ENCODE peak calls at places on chromosomes 3 and 15, in five cellular contexts. D, C, X, N and S are unnamed samples.

GRCh38 chr3:49313902-49314676 is 25.8 kb downstream of the USP4 start:
- DNase-seq in X (no peak), C (no peak), N (peak; percentile 23), D (no peak), S (peak; percentile 20)

GRCh38 chr15:90306560-90306959 is 41.1 kb downstream of the NGRN start:
- DNase-seq in X (no peak), N (no peak), C (no peak), D (no peak), S (no peak)

GRCh38 chr3:57733790-57734189 is 22.3 kb upstream of the SLMAP start:
- DNase-seq in C (no peak), N (peak; percentile 40), D (no peak), X (no peak), S (no peak)

GRCh38 chr15:50151468-50151867 is 30.5 kb upstream of the SLC27A2 start:
- DNase-seq in C (no peak), X (no peak), D (no peak), N (no peak), S (no peak)

GRCh38 chr3:152564454-152564853 is 270.5 kb upstream of the P2RY1 start:
- DNase-seq in C (no peak), N (no peak), D (no peak), X (no peak), S (no peak)

GRCh38 chr3:54888873-54889272 is 39.0 kb downstream of the LRTM1 start:
- DNase-seq in X (no peak), D (no peak), C (no peak), N (no peak), S (no peak)

GRCh38 chr3:67601919-67602608 is 52.3 kb downstream of the SUCLG2 start:
- DNase-seq in X (no peak), N (no peak), D (no peak), C (no peak), S (no peak)

GRCh38 chr15:43792761-43793493 is 807 bp downstream of the SERF2 start:
- DNase-seq in D (peak; percentile 67), N (peak; percentile 22), X (no peak), C (no peak), S (no peak)

GRCh38 chr3:16055606-16056209 is 118.8 kb upstream of the GALNT15 start:
- DNase-seq in D (no peak), N (no peak), C (no peak), X (no peak), S (no peak)

GRCh38 chr3:72903004-72903403 is 15.2 kb downstream of the GXYLT2 start:
- DNase-seq in C (no peak), N (peak; percentile 65), X (no peak), D (no peak), S (no peak)

GRCh38 chr3:13901935-13902584 is 22.2 kb upstream of the WNT7A start:
- DNase-seq in X (no peak), D (no peak), C (no peak), N (no peak), S (no peak)

GRCh38 chr3:13902648-13903238 is 22.9 kb upstream of the WNT7A start:
- DNase-seq in D (no peak), N (no peak), C (no peak), X (no peak), S (no peak)
- H3K9me3 ChIP-seq in D (peaks cover 70% of the 10 kb centered on the region), N (peaks cover 32% of the 10 kb centered on the region), C (peaks cover 76% of the 10 kb centered on the region), X (no peaks in the 10 kb centered on the region), S (peaks cover 46% of the 10 kb centered on the region)

GRCh38 chr3:195582947-195583346 is 793 bp downstream of the APOD start:
- DNase-seq in C (no peak), D (no peak), X (no peak), N (no peak), S (no peak)

GRCh38 chr3:195578565-195578964 is 5.2 kb downstream of the APOD start:
- DNase-seq in C (no peak), D (no peak), N (no peak), X (no peak), S (no peak)

GRCh38 chr3:195577645-195578177 is 6.0 kb downstream of the APOD start:
- DNase-seq in D (no peak), N (no peak), C (no peak), X (no peak), S (no peak)

GRCh38 chr3:195580733-195581443 is 2.9 kb downstream of the APOD start:
- DNase-seq in C (no peak), N (peak; percentile 17), D (no peak), X (peak; percentile 35), S (no peak)

GRCh38 chr3:195579281-195579680 is 4.5 kb downstream of the APOD start:
- DNase-seq in N (no peak), D (no peak), C (no peak), X (no peak), S (no peak)
- H3K4me3 ChIP-seq in N (no peak overlapping the region), D (no peak overlapping the region), C (no peak overlapping the region), X (no peak overlapping the region), S (no peak overlapping the region)

GRCh38 chr3:12901631-12902045 is 60.3 kb upstream of the RPL32 start:
- DNase-seq in C (no peak), N (no peak), D (peak; percentile 14), X (no peak), S (no peak)
- TF ChIP-seq CTCF in C (no peak), N (no peak), D (no peak), X (no peak), S (no peak)

DNA sequence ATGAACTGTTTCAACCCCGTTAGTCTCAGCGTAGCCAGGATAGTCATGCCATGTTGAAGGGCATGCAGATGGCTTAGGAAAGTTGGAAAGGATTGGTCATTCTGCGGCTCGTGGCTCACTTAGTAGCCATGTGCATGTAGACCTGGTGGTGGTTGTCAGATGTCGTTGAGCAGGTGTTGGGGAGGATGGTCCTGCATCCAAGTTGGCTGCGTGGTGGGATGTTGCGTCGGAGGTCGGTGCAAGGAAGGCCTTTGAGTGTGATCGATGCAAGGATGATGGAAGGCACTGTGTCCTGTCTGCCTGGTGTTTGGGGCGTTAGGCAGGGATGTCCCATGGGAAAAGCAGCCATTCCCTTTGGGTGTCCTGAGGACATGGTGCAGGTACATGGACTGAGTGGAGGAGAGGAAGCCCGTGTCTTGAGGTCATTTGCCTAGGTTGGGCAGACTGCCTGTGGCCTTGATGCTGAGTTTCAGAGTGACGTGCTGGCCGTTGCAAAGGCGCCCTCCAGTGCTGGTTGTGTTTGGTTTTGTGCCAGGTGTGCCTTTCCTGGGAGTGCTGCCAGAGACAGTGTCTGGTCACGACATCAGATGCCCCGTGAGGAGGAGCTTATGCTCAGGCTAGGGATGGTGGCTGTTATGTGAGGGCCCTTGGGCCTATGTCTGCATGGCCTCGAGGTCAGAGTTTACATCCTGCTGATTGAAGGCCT is 103.4 kb downstream of the SNRPN start:
- DNase-seq in X (no peak), D (peak; percentile 33), N (no peak), C (peak; percentile 9), S (no peak)
- H3K9me3 ChIP-seq in X (peaks cover 65% of the 10 kb centered on the region), D (peaks cover 100% of the 10 kb centered on the region), N (peaks cover 98% of the 10 kb centered on the region), C (peaks cover 100% of the 10 kb centered on the region), S (peaks cover 81% of the 10 kb centered on the region)

GRCh38 chr15:77992356-77993222 is 84.9 kb downstream of the TBC1D2B start:
- DNase-seq in X (peak; percentile 64), N (no peak), D (peak; percentile 36), C (no peak), S (no peak)
- H3K4me3 ChIP-seq in X (no peak overlapping the region), N (no peak overlapping the region), D (no peak overlapping the region), C (no peak overlapping the region), S (no peak overlapping the region)